ENCODE peak calls at places on chromosomes 2 and 18, in five cellular contexts. T is GM04504; P is mucosa of gallbladder; X is stimulated activated CD4-positive, alpha-beta T cell treated with anti-CD3 and anti-CD28 coated beads, Interleukin-2, amount 100 ng/mL, for 24 hours; W is iris pigment epithelial cell. L is an unnamed sample.

GRCh38 chr2:144452169-144453038 is 67.5 kb downstream of the ZEB2 start:
- DNase-seq in W (peak; percentile 65), P (no peak), T (no peak), X (no peak), L (peak; percentile 14)

GRCh38 chr2:86556508-86556907 is 6.7 kb downstream of the CHMP3 start:
- DNase-seq in W (no peak), P (no peak), T (no peak), X (no peak), L (no peak)

GRCh38 chr2:175536059-175536458 is 354.5 kb upstream of the ATP5MC3 start:
- DNase-seq in X (no peak), W (no peak), T (no peak), P (no peak), L (no peak)

GRCh38 chr2:182066439-182067061 is 80.9 kb downstream of the PPP1R1C start:
- DNase-seq in P (no peak), T (peak; percentile 70), X (no peak), W (peak; percentile 99), L (no peak)

GRCh38 chr18:48833701-48834394 is 116.9 kb downstream of the SMAD7 start:
- DNase-seq in X (peak; percentile 70), W (no peak), T (peak; percentile 8), P (no peak), L (no peak)

GRCh38 chr2:135815269-135815668 is 21.7 kb downstream of the LCT start:
- DNase-seq in P (no peak), W (no peak), X (no peak), T (no peak), L (no peak)

GRCh38 chr2:59734743-59735142 is 818.7 kb downstream of the BCL11A start:
- DNase-seq in P (no peak), T (no peak), W (no peak), X (no peak), L (peak; percentile 52)

GRCh38 chr2:2762166-2762897 is 431.3 kb upstream of the MYT1L start:
- DNase-seq in T (no peak), X (no peak), W (no peak), P (no peak), L (no peak)

GRCh38 chr2:113260930-113261329 is 17.8 kb downstream of the PAX8 start:
- DNase-seq in X (no peak), W (no peak), P (no peak), T (no peak), L (no peak)

GRCh38 chr2:73418343-73418742 is 32.7 kb downstream of the ALMS1 start:
- DNase-seq in W (peak; percentile 93), P (peak; percentile 43), T (peak; percentile 79), X (no peak), L (no peak)

GRCh38 chr2:159086332-159086731 is 117.9 kb downstream of the TANC1 start:
- DNase-seq in W (no peak), P (no peak), X (no peak), T (no peak), L (no peak)

GRCh38 chr2:10550206-10551001 is 102.3 kb upstream of the ODC1 start:
- DNase-seq in T (no peak), X (no peak), W (no peak), P (no peak), L (no peak)

GRCh38 chr18:63220903-63221302 is 98.7 kb downstream of the BCL2 start:
- DNase-seq in T (no peak), W (no peak), X (no peak), P (no peak), L (no peak)

GRCh38 chr2:217102941-217103340 is 243.1 kb upstream of the TNP1 start:
- DNase-seq in P (no peak), T (no peak), X (no peak), W (peak; percentile 18), L (no peak)

GRCh38 chr2:164898475-164898874 is 56.9 kb downstream of the SLC38A11 start:
- DNase-seq in T (no peak), P (peak; percentile 39), X (no peak), W (peak; percentile 99), L (no peak)

GRCh38 chr2:164430166-164430783 is 191.0 kb downstream of the GRB14 start:
- DNase-seq in X (no peak), P (peak; percentile 27), W (peak; percentile 57), T (peak; percentile 9), L (no peak)

GRCh38 chr2:25347205-25347815 is 5.6 kb upstream of the DNMT3A start:
- DNase-seq in T (no peak), W (peak; percentile 40), X (peak; percentile 45), P (no peak), L (no peak)

GRCh38 chr2:220337611-220338440 is 710.4 kb downstream of the SLC4A3 start:
- DNase-seq in W (no peak), T (no peak), X (no peak), P (no peak), L (no peak)

GRCh38 chr2:130884503-130884902 is 47.8 kb downstream of the ARHGEF4 start:
- DNase-seq in P (no peak), W (no peak), X (no peak), T (no peak), L (no peak)

GRCh38 chr2:9094117-9094516 is 90.6 kb upstream of the MBOAT2 start:
- DNase-seq in X (no peak), T (no peak), P (no peak), W (no peak), L (no peak)

GRCh38 chr2:169925968-169926367 is 98.7 kb downstream of the UBR3 start:
- DNase-seq in W (no peak), P (no peak), X (no peak), T (no peak), L (no peak)

GRCh38 chr2:73202156-73203054 is at the start of gene NOTO:
- DNase-seq in W (no peak), X (peak; percentile 12), P (no peak), T (no peak), L (no peak)

GRCh38 chr18:65623686-65624085 is 127.1 kb upstream of the CDH7 start:
- DNase-seq in X (no peak), T (no peak), W (no peak), P (no peak), L (no peak)

GRCh38 chr2:134203175-134203574 is 50.7 kb upstream of the MGAT5 start:
- DNase-seq in T (no peak), P (no peak), X (no peak), W (no peak), L (no peak)

GRCh38 chr2:239193925-239194687 is 206.7 kb downstream of the HDAC4 start:
- DNase-seq in T (no peak), P (no peak), W (peak; percentile 5), X (no peak), L (no peak)

GRCh38 chr2:227154976-227155375 is 9.0 kb downstream of the COL4A4 start:
- DNase-seq in X (no peak), P (no peak), T (no peak), W (peak; percentile 92), L (no peak)

GRCh38 chr2:74577448-74577847 is 22.9 kb downstream of the DOK1 start:
- DNase-seq in W (no peak), P (no peak), T (no peak), X (no peak), L (no peak)

GRCh38 chr2:39736593-39736992 is 42.5 kb downstream of the THUMPD2 start:
- DNase-seq in W (peak; percentile 94), T (peak; percentile 78), P (no peak), X (no peak), L (no peak)

GRCh38 chr2:207530160-207531023 is 630 bp downstream of the CREB1 start:
- DNase-seq in W (peak; percentile 41), T (no peak), P (peak; percentile 43), X (peak; percentile 43), L (peak; percentile 24)

GRCh38 chr2:17539596-17539992 is 902 bp upstream of the VSNL1 start:
- DNase-seq in W (peak; percentile 4), P (no peak), X (no peak), T (no peak), L (peak; percentile 31)

GRCh38 chr18:36114738-36115137 is 14.4 kb downstream of the SLC39A6 start:
- DNase-seq in T (no peak), X (no peak), W (no peak), P (no peak), L (no peak)

GRCh38 chr2:195037072-195037471 is 620.0 kb upstream of the SLC39A10 start:
- DNase-seq in P (no peak), W (no peak), T (no peak), X (no peak), L (no peak)